ENCODE peak calls at places on chromosome 1, in six cellular contexts. Z is heart right ventricle, D is spleen, Q is Calu3, L is fibroblast of mammary gland, O is progenitor cell of endocrine pancreas. R is an unnamed sample.

GRCh38 chr1:43256675-43257570 is 12.9 kb upstream of the TMEM125 start:
- DNase-seq in Z (no peak), Q (peak; percentile 72), D (peak; percentile 17), O (no peak), L (no peak), R (no peak)

GRCh38 chr1:161313554-161314200 is 504 bp upstream of the SDHC start:
- DNase-seq in Q (peak; percentile 21), L (no peak), D (no peak), O (no peak), Z (no peak), R (no peak)

GRCh38 chr1:47023268-47024137 is at the start of gene CYP4X1:
- DNase-seq in D (no peak), Z (peak; percentile 80), Q (peak; percentile 29), L (no peak), O (peak; percentile 14), R (no peak)

GRCh38 chr1:26630634-26631033 is 65.2 kb upstream of the ARID1A start:
- DNase-seq in Q (no peak), L (no peak), O (no peak), D (no peak), Z (no peak), R (no peak)

GRCh38 chr1:233376711-233377110 is 49.2 kb downstream of the MAP3K21 start:
- DNase-seq in D (no peak), Z (no peak), Q (peak; percentile 18), L (no peak), O (no peak), R (no peak)

GRCh38 chr1:119595606-119596005 is 52.5 kb downstream of the ZNF697 start:
- DNase-seq in Z (no peak), O (no peak), Q (no peak), L (no peak), D (no peak), R (no peak)

GRCh38 chr1:235599536-235599935 is 50.0 kb downstream of the GNG4 start:
- DNase-seq in D (no peak), O (no peak), Z (no peak), Q (no peak), L (no peak), R (no peak)

GRCh38 chr1:38125016-38125415 is 78.4 kb upstream of the POU3F1 start:
- DNase-seq in Q (no peak), D (no peak), Z (no peak), O (no peak), L (no peak), R (no peak)

GRCh38 chr1:16174261-16174871 is 18.5 kb upstream of the EPHA2 start:
- DNase-seq in D (no peak), L (no peak), O (no peak), Q (no peak), Z (no peak), R (no peak)

GRCh38 chr1:59833022-59833421 is 18.3 kb downstream of the HOOK1 start:
- DNase-seq in D (no peak), Q (no peak), Z (no peak), O (no peak), L (peak; percentile 32), R (no peak)

GRCh38 chr1:193237381-193237978 is 51.1 kb upstream of the B3GALT2 start:
- DNase-seq in Q (no peak), O (no peak), D (no peak), L (no peak), Z (no peak), R (no peak)

GRCh38 chr1:232568331-232568852 is 61.5 kb downstream of the SIPA1L2 start:
- DNase-seq in L (no peak), Q (no peak), O (no peak), Z (no peak), D (no peak), R (no peak)

GRCh38 chr1:35031103-35031452 is 667 bp downstream of the ZMYM6 start:
- DNase-seq in Z (peak; percentile 27), O (no peak), Q (peak; percentile 11), L (peak; percentile 62), D (peak; percentile 73), R (peak; percentile 33)

GRCh38 chr1:64172458-64172983 is 30.9 kb upstream of the UBE2U start:
- DNase-seq in Q (no peak), Z (no peak), O (no peak), D (no peak), L (peak; percentile 73), R (no peak)

GRCh38 chr1:13950637-13951036 is 250.6 kb downstream of the PRDM2 start:
- DNase-seq in L (no peak), Q (no peak), D (no peak), Z (no peak), O (no peak), R (no peak)

GRCh38 chr1:20662110-20662475 is 924 bp upstream of the DDOST start:
- DNase-seq in Z (no peak), D (no peak), O (no peak), L (no peak), Q (no peak), R (no peak)

GRCh38 chr1:26500488-26501175 is 28.4 kb downstream of the HMGN2 start:
- DNase-seq in D (peak; percentile 98), O (peak; percentile 86), Z (peak; percentile 88), Q (peak; percentile 86), L (peak; percentile 57), R (peak; percentile 94)

GRCh38 chr1:8047686-8048522 is 21.8 kb upstream of the ERRFI1 start:
- DNase-seq in Z (peak; percentile 43), D (no peak), L (peak; percentile 91), Q (no peak), O (no peak), R (no peak)

GRCh38 chr1:236129315-236129714 is 13.0 kb upstream of the GPR137B start:
- DNase-seq in Z (no peak), Q (no peak), D (no peak), L (no peak), O (no peak), R (no peak)

GRCh38 chr1:186094170-186094569 is 280.9 kb downstream of the TPR start:
- DNase-seq in Q (no peak), L (peak; percentile 40), O (no peak), D (no peak), Z (no peak), R (no peak)

GRCh38 chr1:221832151-221832550 is 90.3 kb upstream of the DUSP10 start:
- DNase-seq in Q (no peak), O (no peak), L (no peak), Z (no peak), D (no peak), R (no peak)

GRCh38 chr1:224696891-224697765 is 81.0 kb downstream of the CNIH3 start:
- DNase-seq in D (no peak), Q (no peak), Z (no peak), L (peak; percentile 87), O (no peak), R (no peak)

GRCh38 chr1:40059292-40059959 is 18.9 kb downstream of the CAP1 start:
- DNase-seq in O (no peak), Q (peak; percentile 5), Z (no peak), D (no peak), L (peak; percentile 43), R (no peak)

DNA sequence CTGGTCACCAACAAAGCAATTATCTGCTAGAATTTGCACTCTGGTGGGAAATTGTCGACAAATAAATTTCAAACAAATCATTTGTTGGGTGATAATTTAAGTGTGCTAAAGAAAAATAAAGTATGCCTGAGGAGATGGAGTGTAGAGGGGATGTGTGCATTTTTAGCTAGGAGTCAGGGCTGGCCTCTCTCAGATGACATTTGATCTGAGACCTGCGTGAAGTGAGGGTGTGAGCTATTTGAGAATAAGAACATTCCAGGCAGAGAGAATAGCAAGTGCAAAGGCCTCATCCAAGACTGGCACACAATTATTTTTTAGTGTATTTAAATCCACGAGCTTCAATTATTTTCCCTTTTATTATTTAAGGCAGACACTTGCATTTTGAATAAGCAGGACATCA is 19.7 kb upstream of the S1PR1 start:
- DNase-seq in L (no peak), Q (no peak), O (no peak), D (no peak), Z (no peak), R (no peak)
- TF ChIP-seq CTCF in L (no peak), Q (no peak), O (no peak), D (no peak), Z (no peak), R (no peak)

DNA sequence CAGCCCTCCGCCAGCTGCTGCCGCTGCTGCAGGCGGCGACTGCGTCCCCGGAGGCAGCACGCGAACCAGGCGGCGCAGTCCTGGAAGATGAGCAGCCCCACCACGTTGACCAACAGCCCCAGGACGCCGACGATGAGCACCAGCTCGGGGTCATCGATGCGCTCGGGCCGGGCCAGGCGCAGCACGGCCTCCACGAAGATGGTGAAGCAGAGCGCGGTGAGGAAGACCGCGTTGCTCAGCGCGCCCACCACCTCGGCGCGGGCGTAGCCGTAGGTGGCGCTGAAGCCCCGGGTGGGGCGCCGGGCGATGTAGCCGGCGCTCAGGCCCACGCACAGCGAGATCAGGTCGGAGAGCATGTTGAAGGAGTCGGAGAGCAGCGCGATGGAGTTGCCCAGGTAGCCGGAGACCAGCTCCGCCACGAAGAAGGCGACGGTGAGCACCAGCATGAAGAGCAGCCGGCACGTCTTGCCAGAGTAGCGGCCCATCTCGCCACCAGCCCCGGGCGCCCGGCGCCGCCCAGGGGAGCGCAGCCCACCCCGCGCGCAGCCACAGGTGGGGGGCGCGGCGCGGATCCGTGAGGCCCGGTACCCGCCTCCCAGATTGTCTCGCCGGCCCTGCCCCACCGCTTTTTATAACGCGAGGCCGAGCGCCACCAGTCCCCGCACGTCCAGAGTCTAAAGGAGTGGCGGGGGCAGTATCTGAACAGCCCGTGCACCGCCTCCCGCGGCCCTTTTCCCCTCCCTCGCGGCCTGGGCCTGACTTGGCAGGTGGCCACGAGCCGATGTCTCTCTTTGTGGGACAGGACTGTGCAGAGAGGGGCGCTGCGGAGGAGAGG is at the start of gene SLC30A10:
- DNase-seq in D (no peak), O (peak; percentile 28), L (peak; percentile 1), Z (peak; percentile 11), Q (peak; percentile 50), R (no peak)
- TF ChIP-seq CTCF in D (no peak), O (peak; percentile 21), L (no peak), Z (no peak), Q (no peak), R (no peak)

DNA sequence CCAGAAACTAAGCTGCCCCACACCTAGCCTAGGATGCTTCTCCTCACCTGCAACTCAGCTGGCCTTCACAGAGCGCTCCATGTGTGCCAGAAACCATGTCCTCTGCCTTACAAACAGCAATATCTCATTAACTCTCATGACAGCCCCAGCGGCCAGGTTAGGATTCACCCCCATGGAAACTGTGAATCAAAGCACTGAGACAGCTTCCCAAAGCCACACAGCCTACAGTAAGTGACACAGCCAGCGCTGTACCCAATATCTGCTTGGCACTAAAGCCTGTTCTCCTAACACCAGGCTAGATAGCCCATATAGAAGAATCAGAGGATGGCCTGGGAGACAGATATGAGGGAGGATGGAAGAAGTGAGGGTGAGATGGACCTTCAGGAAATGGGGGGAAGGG is 13.5 kb downstream of the KCNN3 start:
- DNase-seq in L (no peak), Z (no peak), O (no peak), D (no peak), Q (no peak), R (no peak)
- TF ChIP-seq CTCF in L (no peak), Z (no peak), O (no peak), D (no peak), Q (no peak), R (no peak)

DNA sequence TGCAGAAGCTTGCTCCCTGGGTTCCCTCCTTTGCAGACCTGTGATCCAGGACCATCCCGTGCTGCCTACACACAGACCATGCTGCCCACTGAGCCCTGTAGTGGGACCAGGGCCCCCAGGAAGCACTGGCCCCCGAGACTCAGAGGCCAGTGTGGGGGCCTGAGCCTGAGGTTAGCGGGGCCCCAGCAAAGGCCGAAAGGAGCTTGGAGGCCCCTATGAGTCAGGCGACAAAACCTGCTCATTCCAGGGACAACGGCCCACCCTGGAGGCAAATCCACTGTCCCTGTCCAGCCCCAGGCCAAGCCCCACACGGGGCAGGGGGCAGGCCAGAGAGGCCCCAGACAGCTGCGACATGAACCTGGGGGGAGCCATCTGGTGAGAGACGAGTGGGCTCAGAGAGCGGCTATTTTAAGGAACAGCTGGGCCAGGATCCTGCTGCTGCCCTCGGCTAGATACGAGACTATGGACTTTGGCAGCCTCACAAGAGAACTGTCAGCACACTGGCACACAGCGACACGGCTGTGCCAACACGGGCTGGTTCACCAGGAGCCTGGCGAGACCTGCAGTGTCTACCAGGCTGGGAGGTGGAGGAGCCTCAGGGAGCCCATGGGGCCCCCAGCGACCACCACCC is 74.7 kb downstream of the ARHGEF16 start:
- DNase-seq in D (no peak), Z (peak; percentile 80), Q (no peak), O (no peak), L (no peak), R (no peak)
- TF ChIP-seq CTCF in D (no peak), Z (no peak), Q (no peak), O (no peak), L (no peak), R (no peak)